ENCODE peak calls at places on chromosomes 2 and 18, in seven cellular contexts. K is transverse colon, W is sigmoid colon, E is SK-N-SH, B is upper lobe of left lung, A is stomach, P is K562. N is an unnamed sample.

GRCh38 chr2:127650041-127650784 is 4.3 kb downstream of the GPR17 start:
- DNase-seq in P (no peak), K (no peak), W (peak; percentile 93), E (no peak), A (no peak), B (no peak), N (no peak)

GRCh38 chr2:38146917-38147307 is 71.0 kb upstream of the CYP1B1 start:
- DNase-seq in A (no peak), K (no peak), W (peak; percentile 67), P (peak; percentile 66), E (peak; percentile 27), B (peak; percentile 66), N (no peak)

GRCh38 chr2:16722677-16723076 is 57.0 kb upstream of the CYRIA start:
- DNase-seq in B (no peak), W (no peak), E (no peak), A (no peak), P (no peak), K (no peak), N (no peak)

GRCh38 chr2:168997794-168998193 is 33.3 kb downstream of the ABCB11 start:
- DNase-seq in W (no peak), P (no peak), E (no peak), B (no peak), K (no peak), A (no peak), N (no peak)

GRCh38 chr18:46761054-46761769 is 4.4 kb upstream of the ST8SIA5 start:
- DNase-seq in W (no peak), E (no peak), A (no peak), K (no peak), P (no peak), B (no peak), N (no peak)

GRCh38 chr2:68561372-68561771 is 82.0 kb upstream of the PROKR1 start:
- DNase-seq in E (no peak), A (no peak), K (no peak), W (no peak), B (no peak), P (no peak), N (no peak)

GRCh38 chr2:231701456-231702373 is 6.6 kb upstream of the PTMA start:
- DNase-seq in K (no peak), A (peak; percentile 86), P (no peak), B (peak; percentile 95), W (peak; percentile 88), E (no peak), N (peak; percentile 89)

GRCh38 chr2:216215991-216216390 is 106.8 kb downstream of the XRCC5 start:
- DNase-seq in B (no peak), W (no peak), K (no peak), P (peak; percentile 24), A (no peak), E (no peak), N (no peak)

DNA sequence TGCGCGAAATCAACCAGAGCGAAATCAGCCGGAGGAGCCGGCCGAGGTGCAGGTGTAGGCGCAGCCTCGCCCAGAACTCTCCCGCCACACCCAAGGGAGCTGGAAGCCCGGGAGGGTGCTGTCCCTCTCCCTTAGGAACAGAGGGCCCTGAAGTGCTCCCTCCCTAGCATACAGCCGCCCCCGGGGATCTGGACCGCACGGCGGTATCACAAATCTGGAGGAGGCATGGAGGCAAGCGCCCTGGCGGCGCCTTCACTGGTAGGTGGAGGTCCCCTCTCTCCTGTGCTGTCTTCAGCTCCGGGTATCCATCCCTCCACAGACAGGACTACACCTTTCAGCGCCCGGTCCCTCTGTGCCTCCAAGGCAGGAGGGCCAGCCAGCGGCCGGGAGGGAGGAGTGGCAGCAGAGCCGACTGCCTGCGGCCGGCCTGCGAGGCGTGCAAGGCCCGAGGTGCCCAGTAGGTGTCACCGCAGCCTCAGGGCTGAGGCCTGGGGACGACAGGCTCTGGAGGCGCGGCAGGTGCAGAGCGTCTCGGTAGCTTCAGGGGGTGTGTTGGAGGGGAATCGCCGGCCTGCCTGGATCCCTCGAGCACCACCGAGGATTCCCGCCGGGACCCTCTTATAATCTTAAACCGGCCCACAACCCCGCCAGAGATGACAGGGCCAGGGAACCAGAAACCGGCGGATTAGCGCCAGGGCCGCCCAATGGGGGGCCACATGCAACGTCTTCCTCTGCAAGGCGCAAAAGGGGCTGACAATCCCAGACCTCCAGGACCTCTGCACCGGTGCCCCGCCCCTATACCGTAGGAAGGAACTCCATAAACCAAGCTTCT is 2.8 kb downstream of the IHH start:
- DNase-seq in E (peak; percentile 86), P (peak; percentile 74), A (peak; percentile 87), B (peak; percentile 81), K (peak; percentile 86), W (peak; percentile 78), N (peak; percentile 72)
- TF ChIP-seq POLR2AphosphoS5 in E (no peak), P (no peak), A (peak; percentile 18), B (no peak), K (no peak), W (no peak), N (no peak)

DNA sequence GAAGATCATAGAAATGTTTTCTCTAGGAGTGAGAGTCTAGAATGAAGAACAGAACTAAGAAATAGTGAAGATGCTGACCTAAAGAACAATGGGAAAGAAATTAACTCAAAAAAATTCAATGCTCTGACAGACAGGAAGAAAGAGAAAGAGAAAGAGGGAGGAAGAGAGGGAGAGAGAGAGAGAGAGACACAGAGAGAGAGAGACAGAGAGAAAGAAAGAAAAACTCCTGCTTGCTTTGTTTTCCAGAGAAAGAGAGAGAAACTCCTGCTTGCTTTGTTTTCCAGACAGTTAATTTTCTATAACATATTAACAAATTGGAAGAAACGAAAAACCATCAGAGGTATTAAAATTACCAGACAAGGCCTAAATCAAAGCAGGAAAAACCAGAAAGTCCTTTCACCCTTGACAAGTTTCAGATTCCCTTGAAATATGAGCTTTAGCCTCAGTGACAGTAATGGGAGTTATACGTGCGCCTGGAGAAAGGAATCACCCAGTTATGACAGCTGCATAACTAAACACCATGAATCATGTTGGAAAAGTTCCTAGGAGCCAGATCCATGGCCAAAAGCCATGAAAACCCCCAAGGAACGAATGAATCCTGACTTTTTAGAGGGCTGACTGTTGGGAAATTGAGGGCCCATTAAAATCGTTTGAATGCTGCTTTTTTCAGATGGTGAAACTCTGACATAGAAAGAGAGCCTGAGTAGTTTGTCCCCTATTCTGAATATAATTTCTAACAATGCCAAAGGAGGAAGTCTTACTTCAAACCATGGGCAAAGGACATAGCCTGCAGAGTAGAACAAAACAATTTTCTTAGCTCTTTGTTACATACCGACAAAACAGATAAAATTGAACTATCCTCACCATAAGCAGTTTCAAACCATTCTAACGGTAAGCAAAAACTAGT is 228.6 kb upstream of the CHST9 start:
- DNase-seq in A (no peak), W (peak; percentile 72), E (no peak), K (no peak), B (no peak), P (no peak), N (no peak)
- TF ChIP-seq EP300 in A (no peak), W (no peak), E (peak; percentile 69), K (no peak), B (no peak), P (no peak), N (no peak)

GRCh38 chr2:56892381-56892780 is 708.6 kb downstream of the CCDC85A start:
- DNase-seq in A (no peak), B (no peak), K (no peak), E (no peak), P (no peak), W (no peak), N (no peak)
- TF ChIP-seq POLR2AphosphoS5 in A (no peak), B (no peak), K (no peak), E (no peak), P (no peak), W (no peak), N (no peak)

DNA sequence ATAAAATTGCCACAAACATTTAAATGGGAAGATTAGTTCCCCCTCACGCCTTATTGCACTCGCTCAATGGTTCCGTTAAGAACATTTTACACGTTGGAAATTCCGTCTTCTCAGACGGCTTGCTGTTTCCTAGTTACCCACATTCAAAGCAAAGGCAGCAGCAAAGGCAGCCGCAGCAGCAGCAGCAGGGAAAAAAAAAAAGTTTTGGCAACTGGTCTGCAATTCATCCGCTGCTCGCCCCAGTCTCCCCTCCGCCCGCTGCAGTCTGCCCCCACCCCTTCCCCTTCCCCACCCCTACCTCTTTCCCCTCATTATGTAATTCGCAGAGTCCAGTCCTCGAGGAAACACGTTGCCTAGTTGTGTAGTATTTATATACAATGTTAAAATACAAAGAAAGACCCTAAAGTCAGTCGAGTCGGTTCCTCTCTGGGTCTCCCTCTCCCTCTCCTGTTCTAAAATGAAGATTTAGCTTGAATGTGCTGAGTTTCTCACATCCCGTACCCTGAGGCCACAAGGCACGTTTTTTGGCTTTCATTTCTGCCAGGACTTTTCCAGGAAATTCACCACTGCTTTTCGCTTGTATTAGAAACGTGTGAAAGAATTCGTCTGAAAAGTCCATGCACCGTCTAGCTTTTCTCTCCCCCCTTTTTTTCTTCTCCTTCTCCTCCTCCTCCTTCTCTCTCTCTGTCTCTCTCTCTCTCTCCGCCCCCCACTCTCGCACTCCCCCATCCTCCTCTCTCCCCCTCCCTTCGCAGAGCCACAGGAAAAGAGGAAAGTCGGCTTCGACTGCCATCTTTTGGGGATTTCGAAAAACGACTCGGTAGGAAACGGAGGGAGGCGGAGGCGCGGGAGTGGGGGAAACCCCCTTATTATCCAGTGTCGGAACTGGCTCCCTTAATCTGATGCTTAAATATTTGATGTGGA is 140.0 kb downstream of the MEIS1 start:
- DNase-seq in B (peak; percentile 52), A (no peak), E (peak; percentile 91), K (peak; percentile 44), P (peak; percentile 52), W (peak; percentile 92), N (peak; percentile 83)
- TF ChIP-seq EP300 in B (no peak), A (no peak), E (no peak), K (no peak), P (no peak), W (no peak), N (no peak)

GRCh38 chr2:8636041-8636491 is 45.8 kb upstream of the ID2 start:
- DNase-seq in A (no peak), B (no peak), W (peak; percentile 52), K (no peak), E (no peak), P (peak; percentile 23), N (no peak)

GRCh38 chr2:8634466-8635172 is 47.2 kb upstream of the ID2 start:
- DNase-seq in P (no peak), B (no peak), W (no peak), E (no peak), K (no peak), A (no peak), N (peak; percentile 47)

GRCh38 chr2:8633186-8633734 is 48.6 kb upstream of the ID2 start:
- DNase-seq in W (no peak), E (no peak), A (no peak), B (no peak), P (no peak), K (no peak), N (peak; percentile 26)

GRCh38 chr2:8632755-8633154 is 49.1 kb upstream of the ID2 start:
- DNase-seq in W (no peak), P (no peak), E (no peak), B (no peak), K (no peak), A (no peak), N (peak; percentile 55)

DNA sequence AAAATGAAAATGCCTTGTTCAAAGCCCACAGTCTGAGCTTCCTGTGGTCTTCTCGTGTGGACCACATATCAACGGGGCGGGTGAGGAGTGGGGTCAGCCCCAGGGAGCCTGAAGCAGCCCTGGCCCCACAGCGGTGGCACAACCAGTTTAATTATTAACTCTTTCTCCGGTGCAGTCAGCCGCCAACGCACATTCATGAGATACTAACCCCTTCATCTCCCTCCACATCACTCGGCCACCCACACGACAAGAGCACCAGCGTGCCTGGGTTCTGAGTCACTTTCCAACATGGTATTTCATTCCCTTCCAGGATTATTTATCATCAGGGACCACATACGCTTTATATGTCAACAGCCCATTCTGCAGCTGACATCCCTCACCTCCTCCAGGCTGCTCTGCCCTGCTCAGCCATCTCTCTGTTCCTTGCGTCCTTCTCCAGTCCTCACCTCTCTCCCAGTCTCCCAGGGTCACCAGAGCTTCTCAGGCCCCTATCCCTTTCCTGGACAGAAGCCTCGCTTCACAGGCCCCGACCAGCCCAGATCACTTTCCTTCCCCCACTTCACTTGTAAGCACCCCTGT is 48.0 kb upstream of the ID2 start:
- DNase-seq in E (no peak), K (no peak), W (no peak), B (no peak), P (no peak), A (no peak), N (no peak)
- TF ChIP-seq POLR2AphosphoS5 in E (no peak), K (no peak), W (no peak), B (no peak), P (no peak), A (no peak), N (no peak)

N was measured in suprapubic skin.